ENCODE peak calls at places on chromosomes 13 and 19, in nine cellular contexts. One of them, this sample, is unnamed.

GRCh38 chr13:54198911-54199310 is 1170.3 kb downstream of the OLFM4 start:
- DNase-seq in psoas muscle: no peak
- DNase-seq in ascending aorta: no peak
- DNase-seq in progenitor cell of endocrine pancreas: no peak
- DNase-seq in neural crest cell: no peak
- DNase-seq in dorsolateral prefrontal cortex: no peak
- DNase-seq in tibial nerve: no peak
- DNase-seq in adrenal gland: no peak
- DNase-seq in GM23338: no peak
- DNase-seq in this sample: no peak

GRCh38 chr13:58399263-58399662 is 767.7 kb downstream of the PCDH17 start:
- DNase-seq in psoas muscle: no peak
- DNase-seq in ascending aorta: no peak
- DNase-seq in progenitor cell of endocrine pancreas: no peak
- DNase-seq in neural crest cell: no peak
- DNase-seq in dorsolateral prefrontal cortex: no peak
- DNase-seq in tibial nerve: no peak
- DNase-seq in adrenal gland: no peak
- DNase-seq in GM23338: no peak
- DNase-seq in this sample: no peak

GRCh38 chr19:49677232-49677881 is at the start of gene PRMT1:
- DNase-seq in psoas muscle: peak
- DNase-seq in ascending aorta: no peak
- DNase-seq in progenitor cell of endocrine pancreas: peak
- DNase-seq in neural crest cell: peak
- DNase-seq in dorsolateral prefrontal cortex: no peak
- DNase-seq in tibial nerve: no peak
- DNase-seq in adrenal gland: no peak
- DNase-seq in GM23338: peak
- DNase-seq in this sample: peak

GRCh38 chr13:44974056-44974798 is 15.0 kb downstream of the NUFIP1 start:
- DNase-seq in psoas muscle: no peak
- DNase-seq in ascending aorta: no peak
- DNase-seq in progenitor cell of endocrine pancreas: no peak
- DNase-seq in neural crest cell: no peak
- DNase-seq in dorsolateral prefrontal cortex: no peak
- DNase-seq in tibial nerve: peak
- DNase-seq in adrenal gland: peak
- DNase-seq in GM23338: no peak
- DNase-seq in this sample: no peak

GRCh38 chr13:73722120-73722519 is 412.1 kb downstream of the KLF12 start:
- DNase-seq in psoas muscle: no peak
- DNase-seq in ascending aorta: no peak
- DNase-seq in progenitor cell of endocrine pancreas: no peak
- DNase-seq in neural crest cell: no peak
- DNase-seq in dorsolateral prefrontal cortex: no peak
- DNase-seq in tibial nerve: no peak
- DNase-seq in adrenal gland: no peak
- DNase-seq in GM23338: peak
- DNase-seq in this sample: no peak

GRCh38 chr19:53824134-53824611 is at the start of gene NLRP12:
- DNase-seq in psoas muscle: no peak
- DNase-seq in ascending aorta: no peak
- DNase-seq in progenitor cell of endocrine pancreas: no peak
- DNase-seq in neural crest cell: no peak
- DNase-seq in dorsolateral prefrontal cortex: no peak
- DNase-seq in tibial nerve: peak
- DNase-seq in adrenal gland: no peak
- DNase-seq in GM23338: no peak
- DNase-seq in this sample: no peak

GRCh38 chr19:6556480-6556879 is 25.7 kb downstream of the TNFSF9 start:
- DNase-seq in psoas muscle: no peak
- DNase-seq in ascending aorta: no peak
- DNase-seq in progenitor cell of endocrine pancreas: no peak
- DNase-seq in neural crest cell: no peak
- DNase-seq in dorsolateral prefrontal cortex: no peak
- DNase-seq in tibial nerve: no peak
- DNase-seq in adrenal gland: no peak
- DNase-seq in GM23338: no peak
- DNase-seq in this sample: no peak

GRCh38 chr13:43159007-43159406 is 135.6 kb downstream of the DNAJC15 start:
- DNase-seq in psoas muscle: no peak
- DNase-seq in ascending aorta: no peak
- DNase-seq in progenitor cell of endocrine pancreas: no peak
- DNase-seq in neural crest cell: no peak
- DNase-seq in dorsolateral prefrontal cortex: no peak
- DNase-seq in tibial nerve: no peak
- DNase-seq in adrenal gland: no peak
- DNase-seq in GM23338: peak
- DNase-seq in this sample: no peak

GRCh38 chr19:30664358-30665058 is 292.3 kb downstream of the ZNF536 start:
- DNase-seq in psoas muscle: peak
- DNase-seq in ascending aorta: no peak
- DNase-seq in progenitor cell of endocrine pancreas: no peak
- DNase-seq in neural crest cell: no peak
- DNase-seq in dorsolateral prefrontal cortex: no peak
- DNase-seq in tibial nerve: peak
- DNase-seq in adrenal gland: peak
- DNase-seq in GM23338: peak
- DNase-seq in this sample: no peak

GRCh38 chr13:20102776-20103175 is 58.1 kb downstream of the GJA3 start:
- DNase-seq in psoas muscle: no peak
- DNase-seq in ascending aorta: no peak
- DNase-seq in progenitor cell of endocrine pancreas: no peak
- DNase-seq in neural crest cell: no peak
- DNase-seq in dorsolateral prefrontal cortex: no peak
- DNase-seq in tibial nerve: peak
- DNase-seq in adrenal gland: no peak
- DNase-seq in GM23338: no peak
- DNase-seq in this sample: no peak

GRCh38 chr13:21005193-21005592 is 56.2 kb downstream of the LATS2 start:
- DNase-seq in psoas muscle: no peak
- DNase-seq in ascending aorta: no peak
- DNase-seq in progenitor cell of endocrine pancreas: no peak
- DNase-seq in neural crest cell: no peak
- DNase-seq in dorsolateral prefrontal cortex: no peak
- DNase-seq in tibial nerve: no peak
- DNase-seq in adrenal gland: peak
- DNase-seq in GM23338: no peak
- DNase-seq in this sample: no peak

GRCh38 chr13:111658150-111659100 is 338.0 kb downstream of the TEX29 start:
- DNase-seq in psoas muscle: no peak
- DNase-seq in ascending aorta: no peak
- DNase-seq in progenitor cell of endocrine pancreas: peak
- DNase-seq in neural crest cell: peak
- DNase-seq in dorsolateral prefrontal cortex: peak
- DNase-seq in tibial nerve: no peak
- DNase-seq in adrenal gland: no peak
- DNase-seq in GM23338: peak
- DNase-seq in this sample: no peak

GRCh38 chr13:51861728-51862300 is at the start of gene CCDC70:
- DNase-seq in psoas muscle: no peak
- DNase-seq in ascending aorta: no peak
- DNase-seq in progenitor cell of endocrine pancreas: no peak
- DNase-seq in neural crest cell: no peak
- DNase-seq in dorsolateral prefrontal cortex: no peak
- DNase-seq in tibial nerve: no peak
- DNase-seq in adrenal gland: no peak
- DNase-seq in GM23338: no peak
- DNase-seq in this sample: no peak

GRCh38 chr13:110301606-110302131 is 5.3 kb downstream of the COL4A1 start:
- DNase-seq in psoas muscle: no peak
- DNase-seq in ascending aorta: no peak
- DNase-seq in progenitor cell of endocrine pancreas: no peak
- DNase-seq in neural crest cell: no peak
- DNase-seq in dorsolateral prefrontal cortex: no peak
- DNase-seq in tibial nerve: no peak
- DNase-seq in adrenal gland: peak
- DNase-seq in GM23338: peak
- DNase-seq in this sample: no peak

GRCh38 chr19:38134538-38135149 is 89.4 kb downstream of the DPF1 start:
- DNase-seq in psoas muscle: no peak
- DNase-seq in ascending aorta: no peak
- DNase-seq in progenitor cell of endocrine pancreas: no peak
- DNase-seq in neural crest cell: peak
- DNase-seq in dorsolateral prefrontal cortex: no peak
- DNase-seq in tibial nerve: no peak
- DNase-seq in adrenal gland: no peak
- DNase-seq in GM23338: peak
- DNase-seq in this sample: peak

GRCh38 chr19:294819-295686 is 3.9 kb upstream of the PLPP2 start:
- DNase-seq in psoas muscle: no peak
- DNase-seq in ascending aorta: no peak
- DNase-seq in progenitor cell of endocrine pancreas: peak
- DNase-seq in neural crest cell: peak
- DNase-seq in dorsolateral prefrontal cortex: peak
- DNase-seq in tibial nerve: no peak
- DNase-seq in adrenal gland: no peak
- DNase-seq in GM23338: peak
- DNase-seq in this sample: peak

GRCh38 chr13:75258159-75258782 is 223.7 kb downstream of the TBC1D4 start:
- DNase-seq in psoas muscle: no peak
- DNase-seq in ascending aorta: no peak
- DNase-seq in progenitor cell of endocrine pancreas: no peak
- DNase-seq in neural crest cell: no peak
- DNase-seq in dorsolateral prefrontal cortex: no peak
- DNase-seq in tibial nerve: no peak
- DNase-seq in adrenal gland: no peak
- DNase-seq in GM23338: peak
- DNase-seq in this sample: no peak

GRCh38 chr19:5397804-5398692 is 57.2 kb upstream of the ZNRF4 start:
- DNase-seq in psoas muscle: no peak
- DNase-seq in ascending aorta: no peak
- DNase-seq in progenitor cell of endocrine pancreas: no peak
- DNase-seq in neural crest cell: peak
- DNase-seq in dorsolateral prefrontal cortex: no peak
- DNase-seq in tibial nerve: no peak
- DNase-seq in adrenal gland: no peak
- DNase-seq in GM23338: peak
- DNase-seq in this sample: peak

GRCh38 chr19:46812898-46813569 is 24.6 kb upstream of the SLC1A5 start:
- DNase-seq in psoas muscle: no peak
- DNase-seq in ascending aorta: no peak
- DNase-seq in progenitor cell of endocrine pancreas: no peak
- DNase-seq in neural crest cell: no peak
- DNase-seq in dorsolateral prefrontal cortex: no peak
- DNase-seq in tibial nerve: no peak
- DNase-seq in adrenal gland: peak
- DNase-seq in GM23338: no peak
- DNase-seq in this sample: no peak

GRCh38 chr19:41144403-41144802 is 30.2 kb downstream of the CYP2F1 start:
- DNase-seq in psoas muscle: peak
- DNase-seq in ascending aorta: no peak
- DNase-seq in progenitor cell of endocrine pancreas: peak
- DNase-seq in neural crest cell: peak
- DNase-seq in dorsolateral prefrontal cortex: peak
- DNase-seq in tibial nerve: peak
- DNase-seq in adrenal gland: peak
- DNase-seq in GM23338: peak
- DNase-seq in this sample: peak
- TF ChIP-seq CTCF in psoas muscle: peak
- TF ChIP-seq CTCF in ascending aorta: peak
- TF ChIP-seq CTCF in progenitor cell of endocrine pancreas: peak
- TF ChIP-seq CTCF in neural crest cell: peak
- TF ChIP-seq CTCF in dorsolateral prefrontal cortex: peak
- TF ChIP-seq CTCF in tibial nerve: peak
- TF ChIP-seq CTCF in adrenal gland: peak
- TF ChIP-seq CTCF in GM23338: peak
- TF ChIP-seq CTCF in this sample: peak

GRCh38 chr19:14096272-14096992 is 5.9 kb upstream of the SAMD1 start:
- DNase-seq in psoas muscle: no peak
- DNase-seq in ascending aorta: no peak
- DNase-seq in progenitor cell of endocrine pancreas: no peak
- DNase-seq in neural crest cell: no peak
- DNase-seq in dorsolateral prefrontal cortex: no peak
- DNase-seq in tibial nerve: no peak
- DNase-seq in adrenal gland: no peak
- DNase-seq in GM23338: peak
- DNase-seq in this sample: no peak

GRCh38 chr19:14094854-14095253 is 4.3 kb upstream of the SAMD1 start:
- DNase-seq in psoas muscle: no peak
- DNase-seq in ascending aorta: no peak
- DNase-seq in progenitor cell of endocrine pancreas: no peak
- DNase-seq in neural crest cell: no peak
- DNase-seq in dorsolateral prefrontal cortex: no peak
- DNase-seq in tibial nerve: no peak
- DNase-seq in adrenal gland: peak
- DNase-seq in GM23338: no peak
- DNase-seq in this sample: no peak

GRCh38 chr19:14093117-14093784 is 2.7 kb upstream of the SAMD1 start:
- DNase-seq in psoas muscle: no peak
- DNase-seq in ascending aorta: no peak
- DNase-seq in progenitor cell of endocrine pancreas: no peak
- DNase-seq in neural crest cell: no peak
- DNase-seq in dorsolateral prefrontal cortex: no peak
- DNase-seq in tibial nerve: no peak
- DNase-seq in adrenal gland: no peak
- DNase-seq in GM23338: no peak
- DNase-seq in this sample: no peak

GRCh38 chr19:14101003-14101545 is 10.5 kb upstream of the SAMD1 start:
- DNase-seq in psoas muscle: no peak
- DNase-seq in ascending aorta: no peak
- DNase-seq in progenitor cell of endocrine pancreas: no peak
- DNase-seq in neural crest cell: no peak
- DNase-seq in dorsolateral prefrontal cortex: no peak
- DNase-seq in tibial nerve: no peak
- DNase-seq in adrenal gland: no peak
- DNase-seq in GM23338: no peak
- DNase-seq in this sample: no peak

GRCh38 chr19:14097532-14098151 is 7.1 kb upstream of the SAMD1 start:
- DNase-seq in psoas muscle: no peak
- DNase-seq in ascending aorta: no peak
- DNase-seq in progenitor cell of endocrine pancreas: no peak
- DNase-seq in neural crest cell: no peak
- DNase-seq in dorsolateral prefrontal cortex: no peak
- DNase-seq in tibial nerve: no peak
- DNase-seq in adrenal gland: no peak
- DNase-seq in GM23338: peak
- DNase-seq in this sample: no peak
- TF ChIP-seq CTCF in psoas muscle: peak
- TF ChIP-seq CTCF in ascending aorta: peak
- TF ChIP-seq CTCF in progenitor cell of endocrine pancreas: no peak
- TF ChIP-seq CTCF in neural crest cell: peak
- TF ChIP-seq CTCF in dorsolateral prefrontal cortex: peak
- TF ChIP-seq CTCF in tibial nerve: no peak
- TF ChIP-seq CTCF in adrenal gland: peak
- TF ChIP-seq CTCF in GM23338: peak
- TF ChIP-seq CTCF in this sample: no peak

GRCh38 chr19:18488838-18489626 is 32.8 kb downstream of the ELL start:
- DNase-seq in psoas muscle: no peak
- DNase-seq in ascending aorta: no peak
- DNase-seq in progenitor cell of endocrine pancreas: peak
- DNase-seq in neural crest cell: peak
- DNase-seq in dorsolateral prefrontal cortex: no peak
- DNase-seq in tibial nerve: no peak
- DNase-seq in adrenal gland: peak
- DNase-seq in GM23338: peak
- DNase-seq in this sample: peak
- TF ChIP-seq CTCF in psoas muscle: peak
- TF ChIP-seq CTCF in ascending aorta: peak
- TF ChIP-seq CTCF in progenitor cell of endocrine pancreas: peak
- TF ChIP-seq CTCF in neural crest cell: peak
- TF ChIP-seq CTCF in dorsolateral prefrontal cortex: peak
- TF ChIP-seq CTCF in tibial nerve: peak
- TF ChIP-seq CTCF in adrenal gland: no peak
- TF ChIP-seq CTCF in GM23338: peak
- TF ChIP-seq CTCF in this sample: no peak

GRCh38 chr19:58554494-58555368 is at the start of gene CHMP2A:
- DNase-seq in psoas muscle: peak
- DNase-seq in ascending aorta: peak
- DNase-seq in progenitor cell of endocrine pancreas: peak
- DNase-seq in neural crest cell: peak
- DNase-seq in dorsolateral prefrontal cortex: peak
- DNase-seq in tibial nerve: peak
- DNase-seq in adrenal gland: peak
- DNase-seq in GM23338: peak
- DNase-seq in this sample: peak
- TF ChIP-seq CTCF in psoas muscle: no peak
- TF ChIP-seq CTCF in ascending aorta: no peak
- TF ChIP-seq CTCF in progenitor cell of endocrine pancreas: no peak
- TF ChIP-seq CTCF in neural crest cell: no peak
- TF ChIP-seq CTCF in dorsolateral prefrontal cortex: peak
- TF ChIP-seq CTCF in tibial nerve: peak
- TF ChIP-seq CTCF in adrenal gland: no peak
- TF ChIP-seq CTCF in GM23338: peak
- TF ChIP-seq CTCF in this sample: no peak

This sample was measured in Calu3.